ENCODE peak calls at places on chromosome 2, in six cellular contexts. One of them, this sample, is unnamed.

GRCh38 chr2:177161741-177162440 is 50.7 kb upstream of the HNRNPA3 start:
- DNase-seq in right lobe of liver: no peak
- DNase-seq in H54: no peak
- DNase-seq in activated CD4-positive, CD25-positive, alpha-beta regulatory T cell treated with anti-CD3 and anti-CD28 coated beads, Interleukin-2, amount 50 U/mL, for 72 hours: no peak
- DNase-seq in EL: peak
- DNase-seq in hypothalamus: no peak
- DNase-seq in this sample: no peak

GRCh38 chr2:45799679-45800381 is 148.4 kb downstream of the PRKCE start:
- DNase-seq in activated CD4-positive, CD25-positive, alpha-beta regulatory T cell treated with anti-CD3 and anti-CD28 coated beads, Interleukin-2, amount 50 U/mL, for 72 hours: no peak
- DNase-seq in EL: no peak
- DNase-seq in H54: no peak
- DNase-seq in right lobe of liver: no peak
- DNase-seq in hypothalamus: no peak
- DNase-seq in this sample: no peak

GRCh38 chr2:37645363-37645762 is 26.1 kb downstream of the CDC42EP3 start:
- DNase-seq in activated CD4-positive, CD25-positive, alpha-beta regulatory T cell treated with anti-CD3 and anti-CD28 coated beads, Interleukin-2, amount 50 U/mL, for 72 hours: no peak
- DNase-seq in right lobe of liver: no peak
- DNase-seq in hypothalamus: no peak
- DNase-seq in H54: no peak
- DNase-seq in EL: peak
- DNase-seq in this sample: no peak

GRCh38 chr2:46332686-46333281 is 35.6 kb downstream of the EPAS1 start:
- DNase-seq in EL: peak
- DNase-seq in H54: no peak
- DNase-seq in activated CD4-positive, CD25-positive, alpha-beta regulatory T cell treated with anti-CD3 and anti-CD28 coated beads, Interleukin-2, amount 50 U/mL, for 72 hours: no peak
- DNase-seq in right lobe of liver: peak
- DNase-seq in hypothalamus: no peak
- DNase-seq in this sample: no peak

GRCh38 chr2:144429396-144430112 is 90.4 kb downstream of the ZEB2 start:
- DNase-seq in activated CD4-positive, CD25-positive, alpha-beta regulatory T cell treated with anti-CD3 and anti-CD28 coated beads, Interleukin-2, amount 50 U/mL, for 72 hours: no peak
- DNase-seq in H54: no peak
- DNase-seq in hypothalamus: no peak
- DNase-seq in EL: no peak
- DNase-seq in right lobe of liver: no peak
- DNase-seq in this sample: no peak

GRCh38 chr2:37156857-37157714 is at the start of gene EIF2AK2:
- DNase-seq in EL: peak
- DNase-seq in hypothalamus: peak
- DNase-seq in right lobe of liver: peak
- DNase-seq in H54: peak
- DNase-seq in activated CD4-positive, CD25-positive, alpha-beta regulatory T cell treated with anti-CD3 and anti-CD28 coated beads, Interleukin-2, amount 50 U/mL, for 72 hours: peak
- DNase-seq in this sample: peak

GRCh38 chr2:144510206-144510991 is 9.5 kb downstream of the ZEB2 start:
- DNase-seq in EL: peak
- DNase-seq in activated CD4-positive, CD25-positive, alpha-beta regulatory T cell treated with anti-CD3 and anti-CD28 coated beads, Interleukin-2, amount 50 U/mL, for 72 hours: no peak
- DNase-seq in H54: no peak
- DNase-seq in hypothalamus: no peak
- DNase-seq in right lobe of liver: no peak
- DNase-seq in this sample: no peak

GRCh38 chr2:107633580-107634147 is 193.0 kb upstream of the RGPD4 start:
- DNase-seq in H54: peak
- DNase-seq in EL: peak
- DNase-seq in right lobe of liver: no peak
- DNase-seq in hypothalamus: no peak
- DNase-seq in activated CD4-positive, CD25-positive, alpha-beta regulatory T cell treated with anti-CD3 and anti-CD28 coated beads, Interleukin-2, amount 50 U/mL, for 72 hours: no peak
- DNase-seq in this sample: no peak

GRCh38 chr2:8627692-8628085 is 54.2 kb upstream of the ID2 start:
- DNase-seq in activated CD4-positive, CD25-positive, alpha-beta regulatory T cell treated with anti-CD3 and anti-CD28 coated beads, Interleukin-2, amount 50 U/mL, for 72 hours: no peak
- DNase-seq in right lobe of liver: peak
- DNase-seq in H54: no peak
- DNase-seq in EL: no peak
- DNase-seq in hypothalamus: no peak
- DNase-seq in this sample: no peak

GRCh38 chr2:248724-249123 is 15.1 kb downstream of the SH3YL1 start:
- DNase-seq in right lobe of liver: no peak
- DNase-seq in hypothalamus: no peak
- DNase-seq in EL: no peak
- DNase-seq in H54: no peak
- DNase-seq in activated CD4-positive, CD25-positive, alpha-beta regulatory T cell treated with anti-CD3 and anti-CD28 coated beads, Interleukin-2, amount 50 U/mL, for 72 hours: no peak
- DNase-seq in this sample: no peak

GRCh38 chr2:177712462-177712861 is 319.9 kb downstream of the AGPS start:
- DNase-seq in activated CD4-positive, CD25-positive, alpha-beta regulatory T cell treated with anti-CD3 and anti-CD28 coated beads, Interleukin-2, amount 50 U/mL, for 72 hours: no peak
- DNase-seq in hypothalamus: no peak
- DNase-seq in H54: no peak
- DNase-seq in right lobe of liver: no peak
- DNase-seq in EL: no peak
- DNase-seq in this sample: no peak

GRCh38 chr2:8622924-8623465 is 58.9 kb upstream of the ID2 start:
- DNase-seq in activated CD4-positive, CD25-positive, alpha-beta regulatory T cell treated with anti-CD3 and anti-CD28 coated beads, Interleukin-2, amount 50 U/mL, for 72 hours: no peak
- DNase-seq in H54: no peak
- DNase-seq in EL: no peak
- DNase-seq in hypothalamus: no peak
- DNase-seq in right lobe of liver: no peak
- DNase-seq in this sample: no peak

GRCh38 chr2:17791121-17791902 is 24.9 kb upstream of the MSGN1 start:
- DNase-seq in H54: no peak
- DNase-seq in hypothalamus: no peak
- DNase-seq in EL: peak
- DNase-seq in right lobe of liver: no peak
- DNase-seq in activated CD4-positive, CD25-positive, alpha-beta regulatory T cell treated with anti-CD3 and anti-CD28 coated beads, Interleukin-2, amount 50 U/mL, for 72 hours: no peak
- DNase-seq in this sample: no peak

GRCh38 chr2:230931556-230932231 is 6.7 kb upstream of the GPR55 start:
- DNase-seq in EL: no peak
- DNase-seq in activated CD4-positive, CD25-positive, alpha-beta regulatory T cell treated with anti-CD3 and anti-CD28 coated beads, Interleukin-2, amount 50 U/mL, for 72 hours: peak
- DNase-seq in H54: no peak
- DNase-seq in right lobe of liver: no peak
- DNase-seq in hypothalamus: no peak
- DNase-seq in this sample: no peak

GRCh38 chr2:24917086-24917485 is 3.0 kb downstream of the ADCY3 start:
- DNase-seq in right lobe of liver: no peak
- DNase-seq in H54: no peak
- DNase-seq in EL: peak
- DNase-seq in hypothalamus: no peak
- DNase-seq in activated CD4-positive, CD25-positive, alpha-beta regulatory T cell treated with anti-CD3 and anti-CD28 coated beads, Interleukin-2, amount 50 U/mL, for 72 hours: peak
- DNase-seq in this sample: no peak

GRCh38 chr2:177242136-177242987 is 22.2 kb downstream of the NFE2L2 start:
- DNase-seq in activated CD4-positive, CD25-positive, alpha-beta regulatory T cell treated with anti-CD3 and anti-CD28 coated beads, Interleukin-2, amount 50 U/mL, for 72 hours: no peak
- DNase-seq in right lobe of liver: no peak
- DNase-seq in H54: peak
- DNase-seq in EL: peak
- DNase-seq in hypothalamus: no peak
- DNase-seq in this sample: no peak

GRCh38 chr2:150144546-150145305 is 342.7 kb downstream of the RND3 start:
- DNase-seq in EL: peak
- DNase-seq in hypothalamus: no peak
- DNase-seq in H54: no peak
- DNase-seq in activated CD4-positive, CD25-positive, alpha-beta regulatory T cell treated with anti-CD3 and anti-CD28 coated beads, Interleukin-2, amount 50 U/mL, for 72 hours: no peak
- DNase-seq in right lobe of liver: no peak
- DNase-seq in this sample: no peak

GRCh38 chr2:96158554-96158940 is 13.3 kb upstream of the DUSP2 start:
- DNase-seq in hypothalamus: no peak
- DNase-seq in right lobe of liver: no peak
- DNase-seq in H54: no peak
- DNase-seq in EL: no peak
- DNase-seq in activated CD4-positive, CD25-positive, alpha-beta regulatory T cell treated with anti-CD3 and anti-CD28 coated beads, Interleukin-2, amount 50 U/mL, for 72 hours: no peak
- DNase-seq in this sample: no peak

GRCh38 chr2:33589444-33589843 is 9.7 kb downstream of the FAM98A start:
- DNase-seq in activated CD4-positive, CD25-positive, alpha-beta regulatory T cell treated with anti-CD3 and anti-CD28 coated beads, Interleukin-2, amount 50 U/mL, for 72 hours: no peak
- DNase-seq in hypothalamus: no peak
- DNase-seq in right lobe of liver: no peak
- DNase-seq in EL: no peak
- DNase-seq in H54: no peak
- DNase-seq in this sample: no peak

GRCh38 chr2:7736646-7737305 is 819.6 kb downstream of the RNF144A start:
- DNase-seq in right lobe of liver: no peak
- DNase-seq in hypothalamus: no peak
- DNase-seq in H54: no peak
- DNase-seq in EL: peak
- DNase-seq in activated CD4-positive, CD25-positive, alpha-beta regulatory T cell treated with anti-CD3 and anti-CD28 coated beads, Interleukin-2, amount 50 U/mL, for 72 hours: no peak
- DNase-seq in this sample: no peak

GRCh38 chr2:238894950-238895298 is 47.0 kb downstream of the TWIST2 start:
- DNase-seq in right lobe of liver: no peak
- DNase-seq in EL: peak
- DNase-seq in hypothalamus: no peak
- DNase-seq in activated CD4-positive, CD25-positive, alpha-beta regulatory T cell treated with anti-CD3 and anti-CD28 coated beads, Interleukin-2, amount 50 U/mL, for 72 hours: no peak
- DNase-seq in H54: no peak
- DNase-seq in this sample: no peak

GRCh38 chr2:188430705-188431104 is 139.0 kb downstream of the GULP1 start:
- DNase-seq in EL: no peak
- DNase-seq in hypothalamus: no peak
- DNase-seq in H54: no peak
- DNase-seq in right lobe of liver: no peak
- DNase-seq in activated CD4-positive, CD25-positive, alpha-beta regulatory T cell treated with anti-CD3 and anti-CD28 coated beads, Interleukin-2, amount 50 U/mL, for 72 hours: no peak
- DNase-seq in this sample: no peak

GRCh38 chr2:42238644-42239288 is 69.6 kb downstream of the EML4 start:
- DNase-seq in H54: no peak
- DNase-seq in activated CD4-positive, CD25-positive, alpha-beta regulatory T cell treated with anti-CD3 and anti-CD28 coated beads, Interleukin-2, amount 50 U/mL, for 72 hours: peak
- DNase-seq in EL: peak
- DNase-seq in hypothalamus: no peak
- DNase-seq in right lobe of liver: peak
- DNase-seq in this sample: no peak